ENCODE peak calls at places on chromosomes 2 and 18, in seven cellular contexts. S is fibroblast of lung, Y is neural crest cell, I is heart right ventricle, R is esophagus squamous epithelium, C is endodermal cell, P is endothelial cell. E is an unnamed sample.

GRCh38 chr2:121197369-121198091 is 87.5 kb downstream of the TFCP2L1 start:
- DNase-seq in C (no peak), Y (no peak), P (no peak), S (peak), R (peak), I (no peak), E (no peak)

GRCh38 chr2:71281950-71282349 is 49.6 kb upstream of the ZNF638 start:
- DNase-seq in R (no peak), C (no peak), S (no peak), I (no peak), P (no peak), Y (no peak), E (no peak)

GRCh38 chr2:217915706-217916105 is 87.1 kb downstream of the TNS1 start:
- DNase-seq in S (no peak), C (no peak), I (no peak), P (no peak), R (no peak), Y (no peak), E (no peak)

GRCh38 chr2:33620-34019 is 12.7 kb downstream of the FAM110C start:
- DNase-seq in C (no peak), I (no peak), S (no peak), P (no peak), R (no peak), Y (no peak), E (no peak)

GRCh38 chr2:179354296-179354695 is 89.7 kb upstream of the SESTD1 start:
- DNase-seq in I (no peak), S (no peak), P (no peak), Y (no peak), C (no peak), R (no peak), E (no peak)

GRCh38 chr2:58939388-58939787 is 698.3 kb upstream of the FANCL start:
- DNase-seq in R (no peak), Y (no peak), I (no peak), P (no peak), S (peak), C (no peak), E (no peak)

GRCh38 chr2:152580722-152581121 is 136.5 kb downstream of the PRPF40A start:
- DNase-seq in Y (no peak), R (no peak), P (no peak), I (no peak), S (peak), C (no peak), E (no peak)

GRCh38 chr2:120231974-120232635 is 8.9 kb upstream of the TMEM185B start:
- DNase-seq in I (peak), S (no peak), R (no peak), Y (no peak), P (no peak), C (no peak), E (no peak)

GRCh38 chr18:52903858-52904257 is 563.9 kb downstream of the DCC start:
- DNase-seq in I (peak), P (peak), Y (peak), S (no peak), C (peak), R (no peak), E (peak)

GRCh38 chr2:236855866-236856855 is 229.5 kb upstream of the COPS8 start:
- DNase-seq in S (no peak), R (no peak), Y (no peak), C (peak), P (no peak), I (no peak), E (no peak)

GRCh38 chr2:26043862-26044736 is 10.2 kb downstream of the RAB10 start:
- DNase-seq in R (no peak), I (no peak), C (peak), Y (no peak), S (peak), P (no peak), E (no peak)

GRCh38 chr2:188473306-188473705 is 181.6 kb downstream of the GULP1 start:
- DNase-seq in C (peak), Y (no peak), R (no peak), P (no peak), S (no peak), I (no peak), E (no peak)

GRCh38 chr2:177651833-177652232 is 259.3 kb downstream of the AGPS start:
- DNase-seq in C (peak), R (no peak), I (no peak), S (no peak), Y (no peak), P (peak), E (no peak)

DNA sequence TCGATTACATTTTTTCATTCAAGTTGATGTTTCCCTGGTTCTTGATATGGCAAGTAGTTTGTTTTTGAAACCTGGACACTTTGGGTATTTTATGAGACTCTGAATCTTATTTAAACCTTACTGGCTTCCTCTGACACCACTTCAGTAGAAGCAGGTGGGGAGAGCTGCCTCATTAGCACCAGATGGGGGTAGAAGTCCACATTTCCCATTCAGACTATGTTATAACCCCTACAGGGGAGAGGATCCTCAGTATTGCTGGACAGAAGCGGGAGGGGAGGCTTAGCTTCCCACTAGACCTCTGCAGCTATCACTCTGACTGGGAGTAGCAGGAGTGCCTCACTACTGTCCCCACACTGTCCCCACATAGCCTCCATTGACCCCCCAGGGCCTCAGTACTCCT is 145.3 kb upstream of the SLC35G4 start:
- DNase-seq in P (no peak), Y (no peak), I (no peak), R (no peak), S (no peak), C (no peak), E (no peak)
- TF ChIP-seq CTCF in P (no peak), Y (no peak), I (no peak), R (no peak), S (no peak), C (no peak), E (no peak)

GRCh38 chr2:134314656-134315377 is 60.9 kb downstream of the MGAT5 start:
- DNase-seq in S (no peak), P (no peak), C (no peak), Y (no peak), I (peak), R (no peak), E (no peak)
- TF ChIP-seq CTCF in S (no peak), P (no peak), C (peak), Y (no peak), I (peak), R (no peak), E (peak)

GRCh38 chr2:124112966-124113365 is 87.9 kb downstream of the CNTNAP5 start:
- DNase-seq in Y (no peak), R (no peak), C (no peak), S (peak), I (no peak), P (no peak), E (no peak)
- TF ChIP-seq CTCF in Y (no peak), R (no peak), C (no peak), S (no peak), I (no peak), P (no peak), E (no peak)

DNA sequence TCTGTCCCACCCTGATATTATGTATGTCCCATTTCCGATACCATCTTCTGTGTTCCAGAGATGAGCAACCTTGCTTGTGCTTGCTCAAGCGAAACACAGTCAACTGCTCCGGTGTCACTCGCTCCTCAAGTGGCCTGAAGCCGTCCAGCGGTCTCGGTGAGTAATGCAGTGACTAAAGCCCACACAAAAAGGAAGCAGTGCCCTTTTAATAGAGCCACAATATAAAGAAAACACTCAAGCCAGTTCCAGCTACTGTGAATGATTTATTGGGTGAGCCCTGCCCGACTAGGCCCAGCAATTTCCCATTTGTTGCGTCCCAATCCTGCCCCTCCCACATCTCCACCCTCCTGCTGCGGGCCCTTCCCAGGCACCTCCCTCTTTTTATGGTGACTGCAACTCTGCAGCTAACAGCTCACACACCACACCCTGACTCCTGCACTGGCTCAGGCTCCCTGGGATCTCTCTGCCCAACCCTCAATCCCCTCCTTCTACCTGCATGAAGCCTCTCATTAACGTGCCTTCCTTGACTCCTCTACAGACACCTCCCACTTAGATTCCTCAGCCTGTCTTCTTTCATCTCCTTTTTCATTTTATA is 44.2 kb upstream of the DSC1 start:
- DNase-seq in I (peak), S (peak), P (no peak), Y (peak), R (no peak), C (peak), E (peak)
- TF ChIP-seq CTCF in I (no peak), S (no peak), P (no peak), Y (peak), R (peak), C (no peak), E (no peak)

GRCh38 chr18:58495202-58495601 is 133.7 kb downstream of the ALPK2 start:
- DNase-seq in I (no peak), Y (no peak), S (peak), P (no peak), R (no peak), C (no peak), E (no peak)

GRCh38 chr18:58497845-58498244 is 131.0 kb downstream of the ALPK2 start:
- DNase-seq in S (peak), C (no peak), Y (no peak), P (no peak), I (no peak), R (no peak), E (no peak)

GRCh38 chr18:58496231-58496630 is 132.7 kb downstream of the ALPK2 start:
- DNase-seq in C (no peak), S (peak), I (no peak), Y (no peak), R (no peak), P (no peak), E (no peak)

GRCh38 chr18:58495634-58496033 is 133.3 kb downstream of the ALPK2 start:
- DNase-seq in C (no peak), P (no peak), S (no peak), R (no peak), Y (no peak), I (no peak), E (no peak)

GRCh38 chr18:58496937-58497336 is 132.0 kb downstream of the ALPK2 start:
- DNase-seq in S (no peak), P (peak), I (no peak), C (peak), R (no peak), Y (no peak), E (peak)
- TF ChIP-seq CTCF in S (no peak), P (peak), I (no peak), C (peak), R (peak), Y (peak), E (peak)

GRCh38 chr18:63022429-63023022 is 297.0 kb downstream of the BCL2 start:
- DNase-seq in Y (peak), P (peak), C (peak), I (no peak), R (no peak), S (no peak), E (no peak)
- TF ChIP-seq CTCF in Y (peak), P (peak), C (peak), I (peak), R (peak), S (no peak), E (peak)

DNA sequence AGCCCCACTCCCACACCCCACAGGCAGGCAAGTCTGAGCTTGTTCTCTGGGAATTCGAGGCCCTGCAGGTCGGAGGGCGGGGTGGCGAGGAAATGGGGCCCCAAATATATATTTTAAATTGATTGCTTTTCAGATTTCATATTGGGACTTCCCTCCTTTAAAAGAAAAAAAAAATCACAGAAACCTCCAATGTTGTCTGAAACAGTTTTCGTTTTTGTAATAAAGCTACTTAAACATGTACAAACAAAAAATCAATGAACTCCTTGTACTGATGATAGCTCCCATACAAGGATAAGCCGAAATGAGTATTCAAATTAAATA is 21.5 kb downstream of the THNSL2 start:
- DNase-seq in Y (no peak), I (no peak), C (no peak), S (no peak), R (no peak), P (no peak), E (no peak)
- TF ChIP-seq CTCF in Y (peak), I (peak), C (peak), S (no peak), R (no peak), P (peak), E (no peak)